ENCODE peak calls at places on chromosomes 2 and 18, in seven cellular contexts. One of them, this sample, is unnamed.

GRCh38 chr18:26071020-26071419 is 19.4 kb downstream of the SS18 start:
- DNase-seq in left ventricle myocardium inferior: no peak
- DNase-seq in fibroblast of lung: no peak
- DNase-seq in mammary epithelial cell: no peak
- DNase-seq in left lung: no peak
- DNase-seq in lower lobe of right lung: no peak
- DNase-seq in BE2C: no peak
- DNase-seq in this sample: no peak

GRCh38 chr2:168798076-168798887 is 4.2 kb upstream of the NOSTRIN start:
- DNase-seq in BE2C: peak
- DNase-seq in left lung: no peak
- DNase-seq in mammary epithelial cell: no peak
- DNase-seq in fibroblast of lung: no peak
- DNase-seq in left ventricle myocardium inferior: peak
- DNase-seq in lower lobe of right lung: no peak
- DNase-seq in this sample: no peak

GRCh38 chr2:233994191-233994590 is 56.3 kb upstream of the SPP2 start:
- DNase-seq in left lung: no peak
- DNase-seq in left ventricle myocardium inferior: no peak
- DNase-seq in fibroblast of lung: no peak
- DNase-seq in lower lobe of right lung: no peak
- DNase-seq in mammary epithelial cell: no peak
- DNase-seq in BE2C: no peak
- DNase-seq in this sample: no peak

GRCh38 chr2:64277101-64277849 is 133.1 kb upstream of the PELI1 start:
- DNase-seq in left ventricle myocardium inferior: no peak
- DNase-seq in BE2C: no peak
- DNase-seq in mammary epithelial cell: peak
- DNase-seq in lower lobe of right lung: no peak
- DNase-seq in left lung: no peak
- DNase-seq in fibroblast of lung: peak
- DNase-seq in this sample: peak

GRCh38 chr2:141439524-141439923 is 691.3 kb downstream of the LRP1B start:
- DNase-seq in lower lobe of right lung: no peak
- DNase-seq in fibroblast of lung: peak
- DNase-seq in left lung: no peak
- DNase-seq in mammary epithelial cell: no peak
- DNase-seq in BE2C: no peak
- DNase-seq in left ventricle myocardium inferior: no peak
- DNase-seq in this sample: no peak

GRCh38 chr2:20617892-20618467 is 32.9 kb downstream of the HS1BP3 start:
- DNase-seq in left ventricle myocardium inferior: peak
- DNase-seq in BE2C: peak
- DNase-seq in left lung: peak
- DNase-seq in mammary epithelial cell: peak
- DNase-seq in lower lobe of right lung: peak
- DNase-seq in fibroblast of lung: peak
- DNase-seq in this sample: peak

GRCh38 chr18:39839782-39840181 is 2115.3 kb upstream of the PIK3C3 start:
- DNase-seq in left lung: no peak
- DNase-seq in mammary epithelial cell: no peak
- DNase-seq in lower lobe of right lung: no peak
- DNase-seq in left ventricle myocardium inferior: no peak
- DNase-seq in BE2C: no peak
- DNase-seq in fibroblast of lung: peak
- DNase-seq in this sample: no peak

GRCh38 chr18:36638224-36638623 is 190.6 kb downstream of the TPGS2 start:
- DNase-seq in left lung: no peak
- DNase-seq in BE2C: no peak
- DNase-seq in mammary epithelial cell: no peak
- DNase-seq in lower lobe of right lung: no peak
- DNase-seq in left ventricle myocardium inferior: no peak
- DNase-seq in fibroblast of lung: no peak
- DNase-seq in this sample: no peak

GRCh38 chr2:73832905-73833304 is 4.1 kb downstream of the STAMBP start:
- DNase-seq in lower lobe of right lung: no peak
- DNase-seq in mammary epithelial cell: no peak
- DNase-seq in left lung: no peak
- DNase-seq in BE2C: no peak
- DNase-seq in fibroblast of lung: peak
- DNase-seq in left ventricle myocardium inferior: no peak
- DNase-seq in this sample: no peak

GRCh38 chr18:67467188-67467587 is 49.3 kb downstream of the DSEL start:
- DNase-seq in left ventricle myocardium inferior: no peak
- DNase-seq in fibroblast of lung: no peak
- DNase-seq in left lung: no peak
- DNase-seq in mammary epithelial cell: no peak
- DNase-seq in BE2C: no peak
- DNase-seq in lower lobe of right lung: no peak
- DNase-seq in this sample: no peak

GRCh38 chr2:695111-695510 is 17.9 kb upstream of the TMEM18 start:
- DNase-seq in lower lobe of right lung: no peak
- DNase-seq in left lung: no peak
- DNase-seq in left ventricle myocardium inferior: no peak
- DNase-seq in fibroblast of lung: no peak
- DNase-seq in BE2C: no peak
- DNase-seq in mammary epithelial cell: no peak
- DNase-seq in this sample: no peak

GRCh38 chr18:44557626-44558151 is 123.0 kb upstream of the SETBP1 start:
- DNase-seq in fibroblast of lung: no peak
- DNase-seq in left ventricle myocardium inferior: no peak
- DNase-seq in lower lobe of right lung: no peak
- DNase-seq in left lung: no peak
- DNase-seq in BE2C: no peak
- DNase-seq in mammary epithelial cell: no peak
- DNase-seq in this sample: no peak

GRCh38 chr18:68847219-68847860 is 49.5 kb downstream of the CCDC102B start:
- DNase-seq in BE2C: no peak
- DNase-seq in mammary epithelial cell: no peak
- DNase-seq in left lung: no peak
- DNase-seq in left ventricle myocardium inferior: no peak
- DNase-seq in lower lobe of right lung: no peak
- DNase-seq in fibroblast of lung: peak
- DNase-seq in this sample: no peak

GRCh38 chr2:239466046-239466754 is 65.4 kb upstream of the HDAC4 start:
- DNase-seq in left ventricle myocardium inferior: no peak
- DNase-seq in mammary epithelial cell: no peak
- DNase-seq in fibroblast of lung: no peak
- DNase-seq in BE2C: no peak
- DNase-seq in lower lobe of right lung: no peak
- DNase-seq in left lung: no peak
- DNase-seq in this sample: peak

GRCh38 chr2:44168684-44169154 is at the start of gene PPM1B:
- DNase-seq in BE2C: peak
- DNase-seq in left ventricle myocardium inferior: peak
- DNase-seq in lower lobe of right lung: peak
- DNase-seq in left lung: peak
- DNase-seq in fibroblast of lung: no peak
- DNase-seq in mammary epithelial cell: no peak
- DNase-seq in this sample: peak

GRCh38 chr2:180676520-180676919 is 303.9 kb upstream of the UBE2E3 start:
- DNase-seq in fibroblast of lung: no peak
- DNase-seq in lower lobe of right lung: no peak
- DNase-seq in BE2C: no peak
- DNase-seq in left lung: no peak
- DNase-seq in left ventricle myocardium inferior: no peak
- DNase-seq in mammary epithelial cell: no peak
- DNase-seq in this sample: no peak

GRCh38 chr18:27605107-27605834 is 420.2 kb upstream of the CHST9 start:
- DNase-seq in left lung: no peak
- DNase-seq in BE2C: peak
- DNase-seq in lower lobe of right lung: no peak
- DNase-seq in mammary epithelial cell: peak
- DNase-seq in left ventricle myocardium inferior: no peak
- DNase-seq in fibroblast of lung: peak
- DNase-seq in this sample: no peak

GRCh38 chr2:111194835-111195621 is 74.3 kb downstream of the BCL2L11 start:
- DNase-seq in lower lobe of right lung: no peak
- DNase-seq in left lung: no peak
- DNase-seq in fibroblast of lung: no peak
- DNase-seq in mammary epithelial cell: no peak
- DNase-seq in left ventricle myocardium inferior: no peak
- DNase-seq in BE2C: no peak
- DNase-seq in this sample: no peak

GRCh38 chr2:35857541-35857940 is 498.0 kb upstream of the CRIM1 start:
- DNase-seq in left lung: no peak
- DNase-seq in fibroblast of lung: no peak
- DNase-seq in mammary epithelial cell: no peak
- DNase-seq in lower lobe of right lung: no peak
- DNase-seq in BE2C: no peak
- DNase-seq in left ventricle myocardium inferior: no peak
- DNase-seq in this sample: no peak

GRCh38 chr2:217902281-217903141 is 100.3 kb downstream of the TNS1 start:
- DNase-seq in fibroblast of lung: peak
- DNase-seq in lower lobe of right lung: peak
- DNase-seq in mammary epithelial cell: peak
- DNase-seq in BE2C: no peak
- DNase-seq in left ventricle myocardium inferior: peak
- DNase-seq in left lung: peak
- DNase-seq in this sample: peak

GRCh38 chr2:46332686-46333281 is 35.6 kb downstream of the EPAS1 start:
- DNase-seq in lower lobe of right lung: no peak
- DNase-seq in fibroblast of lung: no peak
- DNase-seq in BE2C: peak
- DNase-seq in left ventricle myocardium inferior: no peak
- DNase-seq in mammary epithelial cell: peak
- DNase-seq in left lung: no peak
- DNase-seq in this sample: no peak

GRCh38 chr2:32485399-32485798 is 128.6 kb downstream of the BIRC6 start:
- DNase-seq in left lung: no peak
- DNase-seq in left ventricle myocardium inferior: no peak
- DNase-seq in mammary epithelial cell: no peak
- DNase-seq in BE2C: no peak
- DNase-seq in lower lobe of right lung: no peak
- DNase-seq in fibroblast of lung: peak
- DNase-seq in this sample: no peak

GRCh38 chr2:150485114-150485870 is 2.2 kb downstream of the RND3 start:
- DNase-seq in left lung: peak
- DNase-seq in BE2C: peak
- DNase-seq in lower lobe of right lung: peak
- DNase-seq in fibroblast of lung: peak
- DNase-seq in mammary epithelial cell: peak
- DNase-seq in left ventricle myocardium inferior: peak
- DNase-seq in this sample: no peak

GRCh38 chr2:200399046-200399445 is 92.6 kb downstream of the SPATS2L start:
- DNase-seq in left ventricle myocardium inferior: no peak
- DNase-seq in left lung: no peak
- DNase-seq in mammary epithelial cell: peak
- DNase-seq in lower lobe of right lung: no peak
- DNase-seq in BE2C: no peak
- DNase-seq in fibroblast of lung: peak
- DNase-seq in this sample: no peak

GRCh38 chr2:240405133-240405532 is 30.3 kb upstream of the GPC1 start:
- DNase-seq in mammary epithelial cell: no peak
- DNase-seq in lower lobe of right lung: no peak
- DNase-seq in left ventricle myocardium inferior: no peak
- DNase-seq in left lung: peak
- DNase-seq in fibroblast of lung: no peak
- DNase-seq in BE2C: no peak
- DNase-seq in this sample: no peak

GRCh38 chr2:14642499-14642898 is 10.0 kb downstream of the LRATD1 start:
- DNase-seq in fibroblast of lung: no peak
- DNase-seq in left lung: no peak
- DNase-seq in mammary epithelial cell: no peak
- DNase-seq in left ventricle myocardium inferior: no peak
- DNase-seq in BE2C: no peak
- DNase-seq in lower lobe of right lung: no peak
- DNase-seq in this sample: no peak
- TF ChIP-seq CTCF in fibroblast of lung: no peak
- TF ChIP-seq CTCF in left lung: no peak
- TF ChIP-seq CTCF in mammary epithelial cell: peak
- TF ChIP-seq CTCF in left ventricle myocardium inferior: no peak
- TF ChIP-seq CTCF in BE2C: peak
- TF ChIP-seq CTCF in lower lobe of right lung: no peak
- TF ChIP-seq CTCF in this sample: no peak

GRCh38 chr18:76644580-76644979 is 149.5 kb upstream of the ZNF516 start:
- DNase-seq in fibroblast of lung: no peak
- DNase-seq in BE2C: no peak
- DNase-seq in left ventricle myocardium inferior: no peak
- DNase-seq in left lung: no peak
- DNase-seq in lower lobe of right lung: no peak
- DNase-seq in mammary epithelial cell: no peak
- DNase-seq in this sample: no peak
- TF ChIP-seq CTCF in fibroblast of lung: no peak
- TF ChIP-seq CTCF in BE2C: no peak
- TF ChIP-seq CTCF in left ventricle myocardium inferior: no peak
- TF ChIP-seq CTCF in left lung: no peak
- TF ChIP-seq CTCF in lower lobe of right lung: no peak
- TF ChIP-seq CTCF in mammary epithelial cell: no peak
- TF ChIP-seq CTCF in this sample: no peak

GRCh38 chr2:235149240-235149641 is 197.4 kb downstream of the SH3BP4 start:
- DNase-seq in BE2C: no peak
- DNase-seq in mammary epithelial cell: peak
- DNase-seq in left ventricle myocardium inferior: no peak
- DNase-seq in fibroblast of lung: peak
- DNase-seq in left lung: no peak
- DNase-seq in lower lobe of right lung: no peak
- DNase-seq in this sample: no peak
- TF ChIP-seq CTCF in BE2C: no peak
- TF ChIP-seq CTCF in mammary epithelial cell: no peak
- TF ChIP-seq CTCF in left ventricle myocardium inferior: no peak
- TF ChIP-seq CTCF in fibroblast of lung: no peak
- TF ChIP-seq CTCF in left lung: no peak
- TF ChIP-seq CTCF in lower lobe of right lung: no peak
- TF ChIP-seq CTCF in this sample: no peak

GRCh38 chr2:237509905-237510304 is 22.9 kb downstream of the MLPH start:
- DNase-seq in BE2C: no peak
- DNase-seq in left lung: no peak
- DNase-seq in lower lobe of right lung: no peak
- DNase-seq in left ventricle myocardium inferior: no peak
- DNase-seq in fibroblast of lung: no peak
- DNase-seq in mammary epithelial cell: no peak
- DNase-seq in this sample: no peak
- TF ChIP-seq CTCF in BE2C: no peak
- TF ChIP-seq CTCF in left lung: no peak
- TF ChIP-seq CTCF in lower lobe of right lung: no peak
- TF ChIP-seq CTCF in left ventricle myocardium inferior: no peak
- TF ChIP-seq CTCF in fibroblast of lung: no peak
- TF ChIP-seq CTCF in mammary epithelial cell: no peak
- TF ChIP-seq CTCF in this sample: no peak

GRCh38 chr2:67277450-67277849 is 119.7 kb upstream of the ETAA1 start:
- DNase-seq in fibroblast of lung: no peak
- DNase-seq in left lung: no peak
- DNase-seq in lower lobe of right lung: no peak
- DNase-seq in mammary epithelial cell: no peak
- DNase-seq in left ventricle myocardium inferior: no peak
- DNase-seq in BE2C: no peak
- DNase-seq in this sample: no peak
- TF ChIP-seq CTCF in fibroblast of lung: no peak
- TF ChIP-seq CTCF in left lung: no peak
- TF ChIP-seq CTCF in lower lobe of right lung: no peak
- TF ChIP-seq CTCF in mammary epithelial cell: no peak
- TF ChIP-seq CTCF in left ventricle myocardium inferior: no peak
- TF ChIP-seq CTCF in BE2C: no peak
- TF ChIP-seq CTCF in this sample: no peak